ENCODE peak calls at places on chromosomes 11 and 22, in four cellular contexts. Y, H, O and Q are unnamed samples.

GRCh38 chr22:31099841-31100761 is 7.3 kb downstream of the SELENOM start:
- DNase-seq in H (no peak), Y (no peak), O (no peak), Q (no peak)

GRCh38 chr11:58958500-58958899 is 19.2 kb downstream of the GLYATL1 start:
- DNase-seq in Y (no peak), H (peak), O (peak), Q (peak)

GRCh38 chr11:18367431-18367830 is 26.9 kb upstream of the LDHA start:
- DNase-seq in Y (no peak), O (no peak), H (no peak), Q (no peak)

GRCh38 chr11:17314904-17315426 is 36.6 kb upstream of the NCR3LG1 start:
- DNase-seq in H (no peak), O (no peak), Y (no peak), Q (no peak)

GRCh38 chr11:30113326-30113873 is 96.6 kb upstream of the KCNA4 start:
- DNase-seq in Y (no peak), O (no peak), H (no peak), Q (no peak)

GRCh38 chr11:79152511-79152910 is 288.3 kb downstream of the TENM4 start:
- DNase-seq in H (no peak), Y (no peak), O (no peak), Q (no peak)

GRCh38 chr11:118106789-118107335 is 20.1 kb upstream of the SMIM35 start:
- DNase-seq in Y (no peak), H (no peak), O (no peak), Q (no peak)

GRCh38 chr11:89175796-89176195 is 1.9 kb upstream of the TYR start:
- DNase-seq in Y (no peak), H (no peak), O (no peak), Q (peak)

GRCh38 chr22:39748877-39749276 is 144.7 kb downstream of the ENTHD1 start:
- DNase-seq in O (no peak), Y (peak), H (no peak), Q (no peak)

GRCh38 chr11:69909561-69910518 is 90.6 kb upstream of the FGF3 start:
- DNase-seq in O (no peak), Y (no peak), H (no peak), Q (peak)

GRCh38 chr11:67561971-67562560 is 21.5 kb upstream of the GSTP1 start:
- DNase-seq in O (no peak), H (no peak), Y (no peak), Q (no peak)

GRCh38 chr11:8265681-8266241 is 2.1 kb upstream of the LMO1 start:
- DNase-seq in Y (no peak), O (peak), H (no peak), Q (no peak)

GRCh38 chr11:107102692-107103463 is 84.6 kb upstream of the GUCY1A2 start:
- DNase-seq in H (no peak), O (no peak), Y (no peak), Q (no peak)

GRCh38 chr11:123478352-123478986 is 48.4 kb downstream of the GRAMD1B start:
- DNase-seq in O (peak), Y (peak), H (no peak), Q (peak)

GRCh38 chr11:14826580-14826979 is 65.5 kb downstream of the CYP2R1 start:
- DNase-seq in O (no peak), Y (no peak), H (no peak), Q (no peak)

GRCh38 chr22:28955817-28956216 is 72.4 kb downstream of the ZNRF3 start:
- DNase-seq in H (peak), O (no peak), Y (no peak), Q (no peak)

GRCh38 chr11:1548221-1549070 is 23.6 kb downstream of the DUSP8 start:
- DNase-seq in H (no peak), Y (peak), O (peak), Q (peak)

GRCh38 chr11:17707833-17708232 is 11.5 kb upstream of the MYOD1 start:
- DNase-seq in Y (no peak), O (no peak), H (no peak), Q (no peak)

GRCh38 chr22:41123151-41123550 is 30.8 kb downstream of the EP300 start:
- DNase-seq in Y (no peak), O (no peak), H (no peak), Q (no peak)

GRCh38 chr11:113577356-113578163 is 102.4 kb upstream of the DRD2 start:
- DNase-seq in Y (peak), H (no peak), O (no peak), Q (no peak)

GRCh38 chr11:57491371-57492061 is 24.0 kb downstream of the SLC43A1 start:
- DNase-seq in O (peak), H (peak), Y (no peak), Q (peak)

GRCh38 chr11:123033895-123034294 is 28.0 kb downstream of the HSPA8 start:
- DNase-seq in Y (no peak), O (peak), H (no peak), Q (peak)

GRCh38 chr22:23495614-23496444 is 84.3 kb downstream of the IGLL1 start:
- DNase-seq in O (no peak), H (no peak), Y (no peak), Q (peak)

GRCh38 chr11:62953811-62954210 is 31.0 kb downstream of the SLC22A6 start:
- DNase-seq in H (no peak), O (no peak), Y (no peak), Q (no peak)

GRCh38 chr11:67045314-67045713 is 11.3 kb upstream of the RHOD start:
- DNase-seq in Y (no peak), O (peak), H (no peak), Q (peak)

GRCh38 chr11:44627911-44628729 is 62.7 kb downstream of the CD82 start:
- DNase-seq in Y (peak), H (peak), O (peak), Q (peak)

GRCh38 chr11:133064961-133065360 is 467.3 kb downstream of the OPCML start:
- DNase-seq in O (no peak), Y (no peak), H (no peak), Q (no peak)

GRCh38 chr11:120131941-120132644 is 5.8 kb downstream of the TRIM29 start:
- DNase-seq in H (no peak), O (no peak), Y (no peak), Q (no peak)

GRCh38 chr11:113404859-113405430 is 17.4 kb downstream of the ANKK1 start:
- DNase-seq in O (no peak), H (no peak), Y (no peak), Q (no peak)

GRCh38 chr11:46290598-46291309 is 13.3 kb downstream of the CREB3L1 start:
- DNase-seq in H (no peak), O (peak), Y (no peak), Q (peak)

GRCh38 chr11:125663910-125664309 is 16.7 kb downstream of the ACRV1 start:
- DNase-seq in O (no peak), H (no peak), Y (no peak), Q (no peak)

GRCh38 chr22:39528080-39528661 is 4.4 kb downstream of the RPS19BP1 start:
- DNase-seq in O (peak), Y (no peak), H (no peak), Q (no peak)